ENCODE peak calls at places on chromosomes 4 and X, in eight cellular contexts. D, N, Q, Z, V, G, X and I are unnamed samples.

GRCh38 chr4:141346144-141346543 is 125.4 kb downstream of the ZNF330 start:
- DNase-seq in Z (peak; percentile 53), Q (peak; percentile 74), X (no peak), N (no peak), V (peak; percentile 31), D (no peak), G (peak; percentile 53), I (no peak)

GRCh38 chr4:38723726-38724506 is 58.9 kb downstream of the TLR10 start:
- DNase-seq in Z (peak; percentile 26), Q (no peak), N (no peak), G (peak; percentile 67), D (no peak), V (no peak), X (peak; percentile 78), I (no peak)

GRCh38 chrX:139554367-139554766 is 23.8 kb downstream of the F9 start:
- DNase-seq in X (no peak), N (no peak), Q (no peak), V (no peak), D (no peak), G (no peak), Z (no peak), I (no peak)

GRCh38 chrX:143429021-143429570 is 88.2 kb downstream of the SPANXN3 start:
- DNase-seq in Z (no peak), Q (no peak), N (no peak), D (no peak), X (no peak), V (peak; percentile 2), G (no peak), I (no peak)

GRCh38 chr4:139735381-139736256 is 70.0 kb downstream of the MGST2 start:
- DNase-seq in V (peak; percentile 5), Z (peak; percentile 58), X (peak; percentile 81), N (peak; percentile 60), Q (no peak), D (peak; percentile 67), G (no peak), I (no peak)

GRCh38 chr4:69156913-69157312 is 57.6 kb downstream of the UGT2B11 start:
- DNase-seq in X (peak; percentile 83), N (no peak), Q (no peak), V (no peak), Z (no peak), G (no peak), D (no peak), I (no peak)

GRCh38 chrX:12978205-12979010 is 3.5 kb downstream of the TMSB4X start:
- DNase-seq in D (peak; percentile 44), Q (peak; percentile 88), N (peak; percentile 59), X (peak; percentile 91), Z (peak; percentile 75), G (peak; percentile 54), V (peak; percentile 81), I (no peak)

GRCh38 chrX:42818151-42818921 is 40.4 kb upstream of the PPP1R2C start:
- DNase-seq in Q (no peak), Z (no peak), V (no peak), X (peak; percentile 72), N (no peak), D (no peak), G (no peak), I (no peak)

GRCh38 chrX:31071262-31071661 is 579 bp downstream of the FTHL17 start:
- DNase-seq in G (no peak), Z (no peak), V (no peak), D (no peak), X (no peak), N (no peak), Q (no peak), I (peak; percentile 27)

GRCh38 chrX:31074522-31074921 is 2.7 kb upstream of the FTHL17 start:
- DNase-seq in G (no peak), Z (no peak), N (no peak), D (no peak), X (no peak), V (no peak), Q (no peak), I (no peak)

GRCh38 chrX:31070057-31070468 is 1.8 kb downstream of the FTHL17 start:
- DNase-seq in Q (no peak), G (no peak), Z (no peak), D (no peak), N (no peak), X (no peak), V (no peak), I (no peak)

DNA sequence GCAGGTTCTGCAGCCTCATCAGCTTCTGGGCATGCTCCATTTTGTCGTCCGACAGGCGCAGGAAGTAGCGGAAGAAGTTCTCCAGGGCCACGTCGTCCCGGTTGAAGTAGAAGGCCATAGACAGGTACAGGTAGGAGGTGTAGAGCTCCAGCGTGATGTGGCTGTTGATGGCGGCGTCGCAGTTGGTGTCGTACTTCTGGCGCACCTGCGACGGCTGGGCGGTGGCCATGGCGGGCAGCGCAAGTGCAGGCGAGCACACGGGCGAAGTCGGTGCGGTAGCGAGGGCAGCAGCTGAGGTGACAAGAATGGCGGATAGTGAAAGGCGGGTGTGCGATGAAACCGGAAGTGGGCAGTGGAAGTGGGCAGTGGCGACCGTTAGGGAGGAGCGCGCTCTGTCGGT is at the start of gene FTHL17:
- DNase-seq in G (no peak), X (no peak), Z (no peak), D (no peak), V (no peak), Q (no peak), N (no peak), I (no peak)
- H3K4me3 ChIP-seq in G (no peak within 1 kb of the TSS), X (no peak within 1 kb of the TSS), Z (no peak within 1 kb of the TSS), D (no peak within 1 kb of the TSS), V (no peak within 1 kb of the TSS), Q (no peak within 1 kb of the TSS), N (no peak within 1 kb of the TSS), I (no peak within 1 kb of the TSS)

DNA sequence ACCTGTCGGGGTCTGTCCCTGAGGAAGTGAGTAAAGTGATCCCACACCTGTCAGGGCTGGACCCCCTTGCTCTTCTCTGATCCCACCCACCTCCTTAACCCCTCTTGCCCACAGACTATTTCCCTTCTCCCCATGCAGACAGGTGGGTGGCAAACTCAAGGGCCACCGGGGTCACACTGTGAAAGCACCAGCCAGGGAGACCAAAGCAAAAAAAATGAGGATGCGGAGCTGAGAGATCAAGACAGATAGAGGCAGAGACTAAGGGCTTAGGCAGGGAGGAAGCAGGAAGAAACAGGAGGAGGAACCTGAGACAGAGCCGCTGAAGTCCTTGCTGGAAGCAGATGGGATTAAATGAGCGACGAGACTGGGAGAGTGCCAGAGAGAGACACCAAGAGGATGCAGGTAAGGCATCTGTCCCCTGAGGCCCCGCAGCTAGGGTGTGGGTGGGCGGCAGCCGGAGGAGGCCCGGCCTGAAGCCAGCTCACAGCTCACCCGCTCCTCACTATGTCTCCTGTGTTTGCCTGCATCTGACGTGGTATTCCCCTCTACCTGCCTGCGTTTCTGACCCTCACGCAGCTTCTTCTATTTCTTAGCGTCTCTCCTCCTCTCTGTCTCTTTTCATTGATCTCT is 7.2 kb downstream of the TIMM17B start:
- DNase-seq in V (no peak), X (no peak), D (no peak), G (no peak), Z (no peak), N (no peak), Q (no peak), I (no peak)
- H3K4me3 ChIP-seq in V (peak overlapping the region; percentile 49), X (peak overlapping the region; percentile 69), D (peak overlapping the region; percentile 73), G (no peak overlapping the region), Z (peak overlapping the region; percentile 44), N (peak overlapping the region; percentile 76), Q (peak overlapping the region; percentile 32), I (peak overlapping the region; percentile 44)

DNA sequence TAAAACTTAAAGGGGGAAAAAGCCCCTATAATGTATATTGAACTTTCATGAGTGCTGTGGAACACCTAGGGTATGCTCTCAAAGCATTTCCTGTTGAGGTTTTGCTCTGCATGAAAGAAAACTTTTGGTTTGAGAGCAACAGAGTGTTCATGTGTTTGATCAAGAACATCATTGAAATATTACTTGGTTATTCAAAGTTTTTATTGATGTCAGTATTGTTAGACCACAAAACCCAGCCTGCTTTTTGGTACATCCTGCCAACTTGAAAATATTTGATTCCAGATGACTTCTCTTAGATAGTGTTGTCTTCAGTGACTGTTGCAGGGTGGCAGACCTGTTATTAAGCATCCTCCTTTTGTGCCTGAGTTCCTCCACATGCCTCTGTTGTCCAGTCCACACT is 68.0 kb downstream of the N4BP2 start:
- DNase-seq in N (no peak), Q (no peak), G (peak; percentile 39), X (no peak), V (no peak), Z (no peak), D (no peak), I (no peak)
- H3K4me3 ChIP-seq in N (no peak overlapping the region), Q (no peak overlapping the region), G (no peak overlapping the region), X (no peak overlapping the region), V (no peak overlapping the region), Z (no peak overlapping the region), D (no peak overlapping the region), I (no peak overlapping the region)

GRCh38 chr4:104491826-104492771 is 2.6 kb downstream of the CXXC4 start:
- DNase-seq in N (no peak), Z (peak; percentile 40), V (no peak), D (no peak), Q (no peak), G (no peak), X (peak; percentile 85), I (no peak)

GRCh38 chr4:104494822-104495559 is at the start of gene CXXC4:
- DNase-seq in V (peak; percentile 5), Q (peak; percentile 10), Z (peak; percentile 87), N (peak; percentile 66), X (peak; percentile 92), G (peak; percentile 78), D (peak; percentile 78), I (no peak)

GRCh38 chr4:104491396-104491821 is 3.3 kb downstream of the CXXC4 start:
- DNase-seq in V (no peak), X (peak; percentile 86), Z (peak; percentile 74), N (peak; percentile 69), G (peak; percentile 20), D (peak; percentile 54), Q (no peak), I (no peak)

GRCh38 chr4:104493071-104493831 is 1.4 kb downstream of the CXXC4 start:
- DNase-seq in N (no peak), D (no peak), Q (no peak), X (peak; percentile 57), Z (no peak), V (no peak), G (no peak), I (no peak)

GRCh38 chr4:104494161-104494560 is 533 bp downstream of the CXXC4 start:
- DNase-seq in V (no peak), Z (no peak), D (no peak), G (peak; percentile 68), N (no peak), X (no peak), Q (no peak), I (no peak)
- H3K4me3 ChIP-seq in V (peak overlapping the region; percentile 67), Z (peak overlapping the region; percentile 30), D (peak overlapping the region; percentile 57), G (no peak overlapping the region), N (peak overlapping the region; percentile 69), X (peak overlapping the region; percentile 95), Q (no peak overlapping the region), I (no peak overlapping the region)

GRCh38 chrX:14501312-14501711 is 28.0 kb upstream of the GLRA2 start:
- DNase-seq in V (no peak), G (no peak), N (no peak), Z (no peak), D (peak; percentile 48), X (no peak), Q (no peak), I (no peak)
- H3K4me3 ChIP-seq in V (no peak overlapping the region), G (no peak overlapping the region), N (no peak overlapping the region), Z (no peak overlapping the region), D (no peak overlapping the region), X (no peak overlapping the region), Q (no peak overlapping the region), I (no peak overlapping the region)

GRCh38 chrX:132875705-132876508 is 82.5 kb downstream of the HS6ST2 start:
- DNase-seq in G (no peak), V (no peak), D (no peak), X (peak; percentile 51), Q (no peak), Z (no peak), N (no peak), I (no peak)
- H3K4me3 ChIP-seq in G (no peak overlapping the region), V (no peak overlapping the region), D (no peak overlapping the region), X (peak overlapping the region; percentile 49), Q (no peak overlapping the region), Z (no peak overlapping the region), N (no peak overlapping the region), I (no peak overlapping the region)

GRCh38 chrX:123728554-123728953 is 4.3 kb downstream of the THOC2 start:
- DNase-seq in Z (no peak), G (no peak), D (no peak), X (no peak), N (no peak), Q (no peak), V (no peak), I (no peak)
- H3K4me3 ChIP-seq in Z (no peak overlapping the region), G (no peak overlapping the region), D (no peak overlapping the region), X (peak overlapping the region; percentile 8), N (no peak overlapping the region), Q (no peak overlapping the region), V (no peak overlapping the region), I (no peak overlapping the region)